ENCODE peak calls at places on chromosomes 3 and 15, in five cellular contexts. W, N, B, A and U are unnamed samples. For H3K36me3, the result is how much of the 10 kb centered on the place peaks cover.

GRCh38 chr15:58037902-58038301 is 27.6 kb downstream of the ALDH1A2 start:
- DNase-seq in W (no peak), N (no peak), B (no peak), A (no peak), U (no peak)

GRCh38 chr15:60004019-60004845 is at the start of gene FOXB1:
- DNase-seq in W (no peak), N (peak), B (no peak), A (no peak), U (peak)

GRCh38 chr15:64282701-64283100 is 73.3 kb downstream of the CSNK1G1 start:
- DNase-seq in W (no peak), N (no peak), B (no peak), A (no peak), U (no peak)

GRCh38 chr15:101063891-101064794 is 145.0 kb downstream of the LRRK1 start:
- DNase-seq in W (no peak), N (no peak), B (no peak), A (peak), U (no peak)

GRCh38 chr3:45409921-45410320 is 21.5 kb downstream of the LARS2 start:
- DNase-seq in W (no peak), N (no peak), B (no peak), A (no peak), U (no peak)

GRCh38 chr3:127588675-127589577 is 1.6 kb downstream of the TPRA1 start:
- DNase-seq in W (no peak), N (peak), B (peak), A (no peak), U (no peak)

GRCh38 chr3:135853981-135854380 is 111.5 kb upstream of the PPP2R3A start:
- DNase-seq in W (no peak), N (no peak), B (no peak), A (no peak), U (no peak)

GRCh38 chr3:57928511-57928910 is 79.7 kb upstream of the FLNB start:
- DNase-seq in W (no peak), N (no peak), B (no peak), A (no peak), U (no peak)

GRCh38 chr15:99472416-99473145 is 93.2 kb upstream of the MEF2A start:
- DNase-seq in W (no peak), N (peak), B (no peak), A (no peak), U (no peak)

GRCh38 chr3:186620213-186621092 is 7.6 kb downstream of the AHSG start:
- DNase-seq in W (no peak), N (no peak), B (no peak), A (no peak), U (no peak)

GRCh38 chr15:73522011-73522410 is 79.0 kb downstream of the REC114 start:
- DNase-seq in W (no peak), N (peak), B (no peak), A (no peak), U (no peak)

GRCh38 chr3:11600501-11601282 is 43.0 kb downstream of the VGLL4 start:
- DNase-seq in W (no peak), N (peak), B (peak), A (peak), U (no peak)

GRCh38 chr3:55532806-55533205 is 45.7 kb upstream of the WNT5A start:
- DNase-seq in W (no peak), N (no peak), B (peak), A (no peak), U (no peak)

GRCh38 chr3:197021729-197022404 is 7.8 kb downstream of the MELTF start:
- DNase-seq in W (no peak), N (no peak), B (no peak), A (no peak), U (no peak)

GRCh38 chr15:32766101-32766500 is 48.3 kb downstream of the GREM1 start:
- DNase-seq in W (no peak), N (no peak), B (no peak), A (no peak), U (no peak)

GRCh38 chr3:138038725-138039462 is 28.9 kb downstream of the CLDN18 start:
- DNase-seq in W (no peak), N (no peak), B (no peak), A (no peak), U (no peak)

GRCh38 chr3:112390783-112391641 is 58.1 kb downstream of the CD200 start:
- DNase-seq in W (no peak), N (no peak), B (peak), A (no peak), U (no peak)

GRCh38 chr3:102511168-102511567 is 76.4 kb downstream of the ZPLD1 start:
- DNase-seq in W (no peak), N (no peak), B (no peak), A (no peak), U (no peak)

GRCh38 chr15:78077053-78077859 is at the start of gene TBC1D2B:
- DNase-seq in W (peak), N (peak), B (peak), A (peak), U (peak)

GRCh38 chr15:40368701-40369473 is 10.9 kb downstream of the DISP2 start:
- DNase-seq in W (no peak), N (no peak), B (no peak), A (no peak), U (no peak)

GRCh38 chr15:50345298-50345697 is 9.7 kb downstream of the GABPB1 start:
- DNase-seq in W (no peak), N (no peak), B (no peak), A (no peak), U (no peak)

GRCh38 chr15:56598991-56599390 is 134.1 kb upstream of the MNS1 start:
- DNase-seq in W (no peak), N (no peak), B (no peak), A (no peak), U (no peak)

GRCh38 chr15:101048191-101049011 is 129.2 kb downstream of the LRRK1 start:
- DNase-seq in W (no peak), N (no peak), B (no peak), A (no peak), U (peak)

GRCh38 chr3:30408105-30408557 is 198.3 kb upstream of the TGFBR2 start:
- DNase-seq in W (no peak), N (no peak), B (no peak), A (no peak), U (no peak)

GRCh38 chr15:42137461-42138261 is 18.8 kb downstream of the PLA2G4F start:
- DNase-seq in W (no peak), N (peak), B (peak), A (no peak), U (no peak)

GRCh38 chr15:77870195-77871065 is 207.1 kb downstream of the TBC1D2B start:
- DNase-seq in W (peak), N (peak), B (peak), A (peak), U (peak)

GRCh38 chr15:85493258-85493657 is 112.9 kb downstream of the AKAP13 start:
- DNase-seq in W (no peak), N (no peak), B (no peak), A (no peak), U (no peak)

GRCh38 chr3:9623148-9623547 is 26.2 kb upstream of the MTMR14 start:
- DNase-seq in W (no peak), N (no peak), B (no peak), A (no peak), U (no peak)

GRCh38 chr3:135997554-135998320 is 32.2 kb downstream of the PPP2R3A start:
- DNase-seq in W (no peak), N (no peak), B (no peak), A (no peak), U (no peak)

DNA sequence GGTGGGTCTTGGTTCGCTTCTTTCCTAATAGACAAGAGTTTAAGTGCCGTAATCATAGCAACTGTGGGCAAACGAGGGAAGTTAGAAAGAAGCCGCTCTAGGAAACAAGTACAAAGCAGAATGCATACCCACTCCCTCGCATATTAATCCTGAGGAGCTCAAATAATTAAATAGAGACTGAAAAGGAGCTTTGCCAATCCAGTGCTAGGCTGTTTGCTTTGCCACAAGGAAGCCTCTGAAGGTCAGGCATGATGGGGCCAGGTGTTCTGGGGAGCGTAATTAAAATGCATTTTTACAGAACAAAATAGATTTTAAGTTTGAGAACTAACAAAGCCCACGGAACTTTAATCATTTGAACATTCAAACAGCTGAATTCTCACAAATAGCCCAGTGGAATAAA is 376.7 kb downstream of the FOXP1 start:
- DNase-seq in W (no peak), N (no peak), B (no peak), A (no peak), U (no peak)
- H3K27ac ChIP-seq in W (no peak), N (peak), B (no peak), A (peak), U (no peak)

DNA sequence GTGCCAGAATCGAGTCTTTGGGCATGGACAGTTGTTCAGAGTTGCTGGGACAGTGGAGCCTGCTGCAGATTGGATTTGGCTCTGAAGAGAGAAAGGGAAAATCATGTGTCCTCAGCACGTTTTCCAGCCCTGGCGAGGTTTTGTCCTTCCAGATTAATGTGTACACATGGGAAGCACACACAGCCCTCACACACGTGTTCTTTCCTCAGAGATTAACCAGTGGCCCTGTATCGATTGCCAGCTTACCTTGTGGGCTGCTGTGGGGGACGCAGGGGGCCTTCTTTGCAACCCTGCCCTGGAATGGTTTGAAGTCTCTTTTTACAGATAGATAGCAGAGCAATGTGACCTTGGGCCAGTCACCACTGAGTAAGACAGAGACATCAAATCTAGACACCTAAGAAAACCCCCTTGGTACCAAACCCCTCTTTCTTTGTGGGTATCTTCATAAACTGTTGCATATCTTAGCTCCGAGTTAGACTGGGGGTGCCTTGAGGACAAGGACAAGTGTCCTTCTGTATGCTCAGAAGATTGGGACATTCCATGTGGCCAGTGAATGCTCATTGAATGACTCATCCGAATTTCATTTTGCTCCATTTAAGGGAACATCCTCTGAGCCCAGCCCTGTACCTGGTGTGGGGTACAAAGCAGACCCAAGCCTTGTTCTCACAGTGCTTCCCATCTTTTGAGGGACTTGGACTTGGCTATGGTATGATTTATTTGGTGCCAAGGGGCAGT is 48.0 kb downstream of the SMAD6 start:
- DNase-seq in W (no peak), N (no peak), B (no peak), A (no peak), U (no peak)
- H3K36me3 ChIP-seq in W (under half), N (under half), B (under half), A (under half), U (under half)

GRCh38 chr3:16288664-16289063 is 23.7 kb downstream of the OXNAD1 start:
- DNase-seq in W (no peak), N (peak), B (no peak), A (peak), U (no peak)

GRCh38 chr3:16290007-16290826 is 25.2 kb downstream of the OXNAD1 start:
- DNase-seq in W (peak), N (peak), B (peak), A (no peak), U (peak)

GRCh38 chr3:16289144-16289889 is 24.3 kb downstream of the OXNAD1 start:
- DNase-seq in W (no peak), N (peak), B (no peak), A (no peak), U (no peak)

GRCh38 chr3:16286672-16287604 is 21.9 kb downstream of the OXNAD1 start:
- DNase-seq in W (no peak), N (no peak), B (no peak), A (no peak), U (no peak)

GRCh38 chr3:16286161-16286560 is 21.1 kb downstream of the OXNAD1 start:
- DNase-seq in W (peak), N (no peak), B (no peak), A (no peak), U (no peak)
- H3K27ac ChIP-seq in W (peak), N (peak), B (no peak), A (peak), U (no peak)

GRCh38 chr3:126465928-126466564 is 9.6 kb downstream of the ZXDC start:
- DNase-seq in W (no peak), N (no peak), B (no peak), A (no peak), U (no peak)
- H3K36me3 ChIP-seq in W (half or more), N (under half), B (half or more), A (half or more), U (half or more)